ENCODE peak calls at places on chromosomes 6 and 20, in ten cellular contexts. D, V, K, P, N, C, Q, I, Y and H are unnamed samples.

GRCh38 chr20:45857836-45858250 is 429 bp downstream of the ZSWIM3 start:
- DNase-seq in I (no peak), D (peak; percentile 31), Y (no peak), K (peak; percentile 39), Q (peak; percentile 76), N (no peak), V (no peak), P (no peak), C (peak; percentile 82), H (no peak)

GRCh38 chr6:75147512-75147911 is 58.3 kb downstream of the COL12A1 start:
- DNase-seq in I (no peak), Q (no peak), K (peak; percentile 2), V (no peak), Y (no peak), P (no peak), N (no peak), C (no peak), D (peak; percentile 7), H (no peak)

GRCh38 chr6:140537834-140538680 is 1163.6 kb upstream of the CITED2 start:
- DNase-seq in I (no peak), N (peak; percentile 83), C (no peak), P (no peak), V (no peak), Y (peak; percentile 64), D (no peak), K (no peak), Q (peak; percentile 62), H (no peak)

GRCh38 chr6:15431762-15432495 is 186.1 kb downstream of the JARID2 start:
- DNase-seq in K (no peak), Y (no peak), V (no peak), D (no peak), P (no peak), Q (no peak), N (no peak), I (no peak), C (no peak), H (no peak)

GRCh38 chr20:5735845-5736530 is 14.2 kb upstream of the SHLD1 start:
- DNase-seq in V (no peak), C (no peak), I (no peak), Y (no peak), P (no peak), D (no peak), Q (no peak), N (no peak), K (no peak), H (no peak)

GRCh38 chr6:42374027-42374669 is 77.6 kb downstream of the TRERF1 start:
- DNase-seq in C (no peak), N (no peak), V (no peak), D (no peak), K (no peak), Q (no peak), P (no peak), I (peak; percentile 63), Y (peak; percentile 22), H (no peak)

GRCh38 chr6:158039178-158039557 is 57.5 kb downstream of the SYNJ2 start:
- DNase-seq in I (no peak), N (no peak), P (peak; percentile 2), Q (no peak), D (no peak), V (no peak), C (no peak), Y (peak; percentile 59), K (no peak), H (no peak)

GRCh38 chr20:9408422-9409300 is 105.7 kb upstream of the LAMP5 start:
- DNase-seq in I (no peak), K (no peak), P (no peak), V (no peak), Q (no peak), C (no peak), N (no peak), D (no peak), Y (no peak), H (no peak)

DNA sequence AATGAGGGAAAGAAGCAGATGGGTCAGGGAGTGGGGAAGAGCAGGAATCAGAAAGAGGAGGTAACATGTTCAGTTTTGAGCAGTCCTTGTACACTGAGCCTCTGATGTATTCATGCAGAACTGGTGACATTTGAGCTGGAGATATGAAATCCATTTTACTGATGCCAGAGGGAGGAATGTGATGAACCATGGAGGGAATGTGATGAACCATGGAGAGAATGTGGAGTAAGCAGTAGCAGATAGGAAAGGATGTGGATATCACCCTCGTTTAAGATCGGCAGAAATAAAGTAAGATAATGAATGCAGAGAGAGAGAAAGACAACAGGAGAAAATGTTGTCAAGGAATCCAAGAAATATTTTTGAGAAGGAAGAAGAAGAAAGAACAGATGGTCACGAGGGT is 231.6 kb downstream of the TBXT start:
- DNase-seq in P (no peak), I (no peak), D (no peak), K (no peak), Q (no peak), C (no peak), V (no peak), Y (no peak), N (no peak), H (no peak)
- TF ChIP-seq POLR2AphosphoS5 in P (no peak), I (no peak), D (no peak), K (no peak), Q (no peak), C (no peak), V (no peak), Y (no peak), N (no peak), H (no peak)

GRCh38 chr20:33993800-33994623 is at the start of gene RALY:
- DNase-seq in K (peak; percentile 72), N (no peak), C (peak; percentile 77), P (peak; percentile 89), Y (peak; percentile 91), D (no peak), I (peak; percentile 75), V (peak; percentile 89), Q (peak; percentile 89), H (no peak)

GRCh38 chr20:33992145-33992922 is 1.4 kb upstream of the RALY start:
- DNase-seq in C (no peak), Q (peak; percentile 32), I (no peak), P (no peak), V (no peak), N (peak; percentile 15), D (no peak), Y (no peak), K (no peak), H (no peak)

GRCh38 chr20:33991498-33991897 is 2.2 kb upstream of the RALY start:
- DNase-seq in Y (no peak), I (no peak), K (no peak), V (no peak), C (no peak), Q (no peak), N (no peak), P (no peak), D (no peak), H (no peak)

GRCh38 chr20:33994624-33994913 is 858 bp downstream of the RALY start:
- DNase-seq in Q (no peak), V (no peak), Y (no peak), N (no peak), P (no peak), C (no peak), D (no peak), K (no peak), I (no peak), H (no peak)

DNA sequence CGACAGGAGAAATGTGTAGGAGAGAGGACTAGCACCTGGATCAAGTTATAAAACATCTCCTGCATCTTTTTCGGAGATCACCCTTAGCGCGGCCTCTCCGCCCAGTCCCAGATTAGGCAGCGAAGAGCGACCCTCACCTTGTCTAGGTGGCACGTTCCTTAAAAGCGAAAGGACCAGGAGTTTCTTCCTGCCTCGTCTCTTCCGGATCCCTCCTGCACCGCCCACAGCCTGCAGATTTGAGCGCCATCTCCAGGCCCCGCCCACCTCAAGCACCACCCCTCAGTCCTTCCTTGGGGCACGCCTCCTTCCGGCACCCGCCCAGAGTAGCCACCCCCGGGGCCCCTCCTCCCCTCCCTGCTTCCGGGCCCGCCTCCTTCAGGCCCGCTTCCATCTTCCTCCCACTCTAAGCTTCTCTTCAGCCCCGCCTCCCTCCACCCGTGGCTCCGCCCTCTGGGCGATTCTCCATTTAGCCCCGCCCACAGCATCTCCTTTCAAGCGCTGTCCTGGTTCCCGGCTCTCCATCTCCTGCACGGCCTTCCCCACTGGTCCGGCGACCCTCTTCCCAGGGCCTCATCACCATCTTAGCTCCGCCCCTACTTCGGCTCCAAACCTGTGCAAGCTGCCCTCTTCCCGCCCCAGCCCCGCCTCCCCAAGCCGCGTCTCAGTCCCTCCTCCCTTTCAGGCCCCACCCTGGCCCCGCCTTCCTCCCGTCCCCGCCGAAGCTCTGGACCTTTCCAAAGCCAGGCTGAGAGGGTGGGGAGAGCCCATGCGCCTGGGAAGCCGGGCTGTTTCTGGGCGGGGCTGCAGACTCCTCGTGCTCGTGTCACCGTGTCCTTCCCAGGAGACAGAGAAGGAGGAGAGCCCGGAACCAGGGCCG is 550 bp upstream of the RALY start:
- DNase-seq in K (peak; percentile 85), N (peak; percentile 94), V (peak; percentile 100), Y (peak; percentile 100), C (peak; percentile 99), Q (peak; percentile 99), I (peak; percentile 99), D (peak; percentile 93), P (peak; percentile 100), H (peak; percentile 93)
- TF ChIP-seq POLR2AphosphoS5 in K (peak; percentile 94), N (peak; percentile 98), V (peak; percentile 90), Y (peak; percentile 87), C (peak; percentile 92), Q (peak; percentile 95), I (peak; percentile 91), D (peak; percentile 95), P (peak; percentile 88), H (peak; percentile 96)

DNA sequence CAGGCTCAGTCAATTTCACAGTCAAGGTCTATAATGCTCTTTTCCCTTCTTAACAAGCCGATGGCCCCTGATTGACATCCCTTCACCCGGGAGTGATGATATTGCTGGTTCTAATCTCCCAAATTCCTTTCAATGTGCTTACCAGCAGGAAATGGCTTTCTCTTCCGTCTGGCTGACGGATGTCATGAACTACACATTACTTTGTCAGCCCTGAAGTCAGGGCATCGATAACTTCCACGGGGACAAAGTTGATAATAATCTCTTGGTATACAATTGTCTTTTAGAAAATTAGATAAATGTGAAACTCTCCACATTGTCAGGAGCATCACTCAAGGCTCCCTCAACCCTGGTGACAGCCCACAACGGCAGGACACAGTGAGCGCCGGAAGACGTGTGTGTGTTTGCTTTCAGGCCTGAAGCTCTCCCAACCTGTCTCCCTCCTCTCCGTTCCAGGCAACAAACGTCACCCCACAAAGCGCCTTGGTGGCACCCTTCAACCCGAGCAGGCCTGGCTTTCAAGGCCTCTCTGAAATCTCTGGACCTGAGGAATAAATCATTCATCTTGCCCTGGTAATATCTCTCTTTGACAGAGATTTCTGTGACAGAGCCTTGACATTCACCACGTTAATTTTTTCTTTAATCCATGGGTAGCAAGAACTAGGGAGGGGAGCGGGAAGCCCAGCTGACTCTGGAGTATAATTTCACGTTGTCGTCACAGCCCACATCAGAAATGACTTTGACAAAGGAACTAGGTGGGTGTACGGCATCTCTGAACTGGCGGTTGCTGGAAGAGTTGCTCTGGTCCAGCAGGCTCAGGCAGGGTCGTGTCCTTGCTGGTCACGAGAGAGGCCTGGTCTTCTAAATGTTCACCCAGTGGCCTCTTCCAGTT is 396.8 kb upstream of the CNR1 start:
- DNase-seq in Q (no peak), I (no peak), N (no peak), C (no peak), Y (no peak), K (no peak), D (no peak), V (no peak), P (no peak), H (no peak)
- TF ChIP-seq POLR2AphosphoS5 in Q (no peak), I (no peak), N (no peak), C (no peak), Y (no peak), K (no peak), D (no peak), V (no peak), P (no peak), H (no peak)

GRCh38 chr6:36068012-36068392 is 40.4 kb downstream of the MAPK14 start:
- DNase-seq in Q (no peak), V (no peak), K (no peak), N (no peak), I (no peak), Y (no peak), P (no peak), C (no peak), D (no peak), H (no peak)

GRCh38 chr6:36069573-36069972 is 42.0 kb downstream of the MAPK14 start:
- DNase-seq in V (no peak), N (no peak), D (no peak), Y (no peak), I (no peak), C (no peak), K (no peak), P (no peak), Q (no peak), H (no peak)

GRCh38 chr6:36068603-36069002 is 41.0 kb downstream of the MAPK14 start:
- DNase-seq in Q (no peak), N (no peak), P (no peak), C (no peak), I (no peak), D (no peak), V (no peak), K (no peak), Y (no peak), H (no peak)

GRCh38 chr6:36066817-36067216 is 39.2 kb downstream of the MAPK14 start:
- DNase-seq in V (no peak), Q (no peak), D (no peak), Y (no peak), K (no peak), N (no peak), C (no peak), I (no peak), P (no peak), H (no peak)

DNA sequence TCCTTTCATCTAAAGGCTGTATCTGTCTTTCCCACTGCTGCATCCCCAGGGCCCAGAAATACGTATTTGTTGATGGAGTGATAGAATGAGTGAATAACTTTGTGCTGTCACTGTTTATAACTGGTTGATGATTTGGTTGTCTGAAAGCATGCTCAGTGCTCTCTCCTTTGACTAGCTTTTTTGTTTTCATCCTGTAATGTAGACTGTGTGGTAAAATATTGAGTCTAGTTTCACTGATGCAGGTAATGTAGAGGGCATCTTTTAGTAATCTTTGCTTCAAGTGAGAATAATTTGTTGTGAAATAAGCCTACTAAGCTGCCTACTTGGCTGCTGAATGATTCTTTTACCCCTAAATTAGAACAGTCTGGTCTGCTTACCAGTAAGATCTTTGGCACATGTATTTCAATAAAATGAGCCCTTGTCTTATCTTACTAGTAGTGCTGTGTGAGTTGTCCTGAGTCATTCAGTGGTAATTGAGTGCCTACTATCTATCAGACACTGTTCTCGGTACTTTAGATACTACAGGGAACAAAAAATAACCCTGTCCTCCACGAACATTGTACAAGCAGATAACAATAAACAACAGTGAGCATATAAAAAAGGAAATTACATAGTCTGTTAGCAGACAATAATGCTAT is 39.9 kb downstream of the MAPK14 start:
- DNase-seq in P (no peak), K (no peak), D (no peak), C (peak; percentile 33), Y (no peak), V (no peak), I (no peak), Q (no peak), N (no peak), H (no peak)
- TF ChIP-seq POLR2AphosphoS5 in P (no peak), K (no peak), D (no peak), C (peak; percentile 80), Y (no peak), V (no peak), I (no peak), Q (no peak), N (no peak), H (no peak)